ENCODE peak calls at places on chromosomes 12 and 14, in seven cellular contexts. One of them, this sample, is unnamed.

GRCh38 chr12:50988871-50989270 is 36.5 kb downstream of the HIGD1C start:
- DNase-seq in cardiac muscle cell: no peak
- DNase-seq in transverse colon: no peak
- DNase-seq in PC-3: no peak
- DNase-seq in heart right ventricle: no peak
- DNase-seq in Caco-2: no peak
- DNase-seq in tibial artery: no peak
- DNase-seq in this sample: no peak

GRCh38 chr12:90953956-90954421 is 987 bp downstream of the CCER1 start:
- DNase-seq in Caco-2: no peak
- DNase-seq in cardiac muscle cell: peak; percentile 27
- DNase-seq in transverse colon: no peak
- DNase-seq in tibial artery: no peak
- DNase-seq in PC-3: no peak
- DNase-seq in heart right ventricle: peak; percentile 11
- DNase-seq in this sample: no peak

GRCh38 chr12:92961949-92962348 is 32.9 kb upstream of the EEA1 start:
- DNase-seq in transverse colon: no peak
- DNase-seq in PC-3: peak; percentile 34
- DNase-seq in heart right ventricle: no peak
- DNase-seq in tibial artery: no peak
- DNase-seq in cardiac muscle cell: no peak
- DNase-seq in Caco-2: no peak
- DNase-seq in this sample: no peak

GRCh38 chr12:88633312-88633711 is 53.0 kb upstream of the KITLG start:
- DNase-seq in transverse colon: no peak
- DNase-seq in heart right ventricle: no peak
- DNase-seq in tibial artery: no peak
- DNase-seq in cardiac muscle cell: no peak
- DNase-seq in PC-3: peak; percentile 50
- DNase-seq in Caco-2: no peak
- DNase-seq in this sample: no peak

GRCh38 chr12:30923057-30923456 is 3.5 kb upstream of the TSPAN11 start:
- DNase-seq in Caco-2: no peak
- DNase-seq in heart right ventricle: no peak
- DNase-seq in tibial artery: no peak
- DNase-seq in cardiac muscle cell: no peak
- DNase-seq in transverse colon: no peak
- DNase-seq in PC-3: no peak
- DNase-seq in this sample: no peak

GRCh38 chr12:114443607-114444421 is 37.9 kb upstream of the TBX5 start:
- DNase-seq in Caco-2: no peak
- DNase-seq in cardiac muscle cell: no peak
- DNase-seq in tibial artery: no peak
- DNase-seq in PC-3: no peak
- DNase-seq in heart right ventricle: peak; percentile 30
- DNase-seq in transverse colon: no peak
- DNase-seq in this sample: no peak

GRCh38 chr14:101561145-101561896 is at the start of gene DIO3:
- DNase-seq in tibial artery: peak; percentile 78
- DNase-seq in heart right ventricle: no peak
- DNase-seq in cardiac muscle cell: peak; percentile 16
- DNase-seq in transverse colon: peak; percentile 40
- DNase-seq in PC-3: peak; percentile 79
- DNase-seq in Caco-2: peak; percentile 63
- DNase-seq in this sample: no peak

GRCh38 chr12:117583677-117584076 is 222.3 kb upstream of the NOS1 start:
- DNase-seq in tibial artery: no peak
- DNase-seq in cardiac muscle cell: no peak
- DNase-seq in transverse colon: no peak
- DNase-seq in heart right ventricle: no peak
- DNase-seq in Caco-2: no peak
- DNase-seq in PC-3: no peak
- DNase-seq in this sample: no peak

GRCh38 chr14:24481622-24482324 is 26.3 kb downstream of the CMA1 start:
- DNase-seq in tibial artery: no peak
- DNase-seq in PC-3: peak; percentile 46
- DNase-seq in heart right ventricle: peak; percentile 29
- DNase-seq in Caco-2: peak; percentile 87
- DNase-seq in transverse colon: peak; percentile 56
- DNase-seq in cardiac muscle cell: peak; percentile 53
- DNase-seq in this sample: no peak

GRCh38 chr12:2668816-2669215 is 126.0 kb upstream of the FKBP4 start:
- DNase-seq in transverse colon: peak; percentile 4
- DNase-seq in cardiac muscle cell: no peak
- DNase-seq in tibial artery: peak; percentile 43
- DNase-seq in Caco-2: peak; percentile 32
- DNase-seq in PC-3: no peak
- DNase-seq in heart right ventricle: no peak
- DNase-seq in this sample: no peak

GRCh38 chr12:48794870-48795269 is 6.0 kb upstream of the ADCY6 start:
- DNase-seq in tibial artery: no peak
- DNase-seq in transverse colon: no peak
- DNase-seq in cardiac muscle cell: no peak
- DNase-seq in heart right ventricle: no peak
- DNase-seq in Caco-2: peak; percentile 71
- DNase-seq in PC-3: peak; percentile 71
- DNase-seq in this sample: no peak

GRCh38 chr12:105852958-105853357 is 285.8 kb downstream of the NUAK1 start:
- DNase-seq in heart right ventricle: peak; percentile 20
- DNase-seq in Caco-2: no peak
- DNase-seq in tibial artery: no peak
- DNase-seq in cardiac muscle cell: peak; percentile 9
- DNase-seq in PC-3: no peak
- DNase-seq in transverse colon: no peak
- DNase-seq in this sample: no peak

GRCh38 chr12:98238513-98238912 is 276.9 kb upstream of the TMPO start:
- DNase-seq in transverse colon: no peak
- DNase-seq in PC-3: peak; percentile 17
- DNase-seq in Caco-2: no peak
- DNase-seq in tibial artery: no peak
- DNase-seq in heart right ventricle: no peak
- DNase-seq in cardiac muscle cell: peak; percentile 66
- DNase-seq in this sample: no peak

GRCh38 chr12:288687-289086 is 26.1 kb upstream of the SLC6A13 start:
- DNase-seq in cardiac muscle cell: peak; percentile 55
- DNase-seq in transverse colon: no peak
- DNase-seq in heart right ventricle: no peak
- DNase-seq in PC-3: no peak
- DNase-seq in Caco-2: no peak
- DNase-seq in tibial artery: no peak
- DNase-seq in this sample: no peak

GRCh38 chr12:2003676-2004112 is 563 bp downstream of the DCP1B start:
- DNase-seq in transverse colon: no peak
- DNase-seq in Caco-2: no peak
- DNase-seq in tibial artery: no peak
- DNase-seq in heart right ventricle: no peak
- DNase-seq in PC-3: peak; percentile 14
- DNase-seq in cardiac muscle cell: no peak
- DNase-seq in this sample: no peak

GRCh38 chr14:22852599-22852939 is 16.2 kb downstream of the MMP14 start:
- DNase-seq in PC-3: no peak
- DNase-seq in cardiac muscle cell: no peak
- DNase-seq in transverse colon: no peak
- DNase-seq in tibial artery: no peak
- DNase-seq in heart right ventricle: no peak
- DNase-seq in Caco-2: no peak
- DNase-seq in this sample: no peak

GRCh38 chr12:132441871-132442863 is 47.8 kb upstream of the FBRSL1 start:
- DNase-seq in transverse colon: no peak
- DNase-seq in heart right ventricle: no peak
- DNase-seq in tibial artery: no peak
- DNase-seq in cardiac muscle cell: no peak
- DNase-seq in Caco-2: no peak
- DNase-seq in PC-3: no peak
- DNase-seq in this sample: no peak

GRCh38 chr12:116539905-116540482 is 19.2 kb upstream of the MAP1LC3B2 start:
- DNase-seq in Caco-2: no peak
- DNase-seq in heart right ventricle: no peak
- DNase-seq in transverse colon: peak; percentile 38
- DNase-seq in PC-3: peak; percentile 55
- DNase-seq in tibial artery: peak; percentile 67
- DNase-seq in cardiac muscle cell: peak; percentile 70
- DNase-seq in this sample: no peak

GRCh38 chr14:23061995-23062394 is 4.7 kb upstream of the CDH24 start:
- DNase-seq in PC-3: peak; percentile 96
- DNase-seq in tibial artery: peak; percentile 88
- DNase-seq in cardiac muscle cell: peak; percentile 98
- DNase-seq in heart right ventricle: no peak
- DNase-seq in Caco-2: peak; percentile 64
- DNase-seq in transverse colon: peak; percentile 43
- DNase-seq in this sample: no peak

GRCh38 chr12:112183591-112184021 is 58.2 kb downstream of the TRAFD1 start:
- DNase-seq in PC-3: no peak
- DNase-seq in Caco-2: no peak
- DNase-seq in transverse colon: no peak
- DNase-seq in cardiac muscle cell: no peak
- DNase-seq in tibial artery: no peak
- DNase-seq in heart right ventricle: no peak
- DNase-seq in this sample: no peak

GRCh38 chr12:46449856-46450255 is 77.3 kb upstream of the SLC38A2 start:
- DNase-seq in heart right ventricle: no peak
- DNase-seq in Caco-2: no peak
- DNase-seq in PC-3: no peak
- DNase-seq in tibial artery: no peak
- DNase-seq in cardiac muscle cell: no peak
- DNase-seq in transverse colon: no peak
- DNase-seq in this sample: no peak

GRCh38 chr12:102470964-102471363 is 9.4 kb downstream of the IGF1 start:
- DNase-seq in cardiac muscle cell: no peak
- DNase-seq in heart right ventricle: no peak
- DNase-seq in transverse colon: no peak
- DNase-seq in Caco-2: no peak
- DNase-seq in PC-3: no peak
- DNase-seq in tibial artery: no peak
- DNase-seq in this sample: no peak

GRCh38 chr12:40738856-40739255 is 46.6 kb downstream of the CNTN1 start:
- DNase-seq in heart right ventricle: no peak
- DNase-seq in tibial artery: no peak
- DNase-seq in cardiac muscle cell: no peak
- DNase-seq in PC-3: no peak
- DNase-seq in transverse colon: no peak
- DNase-seq in Caco-2: no peak
- DNase-seq in this sample: no peak

GRCh38 chr14:80167793-80168448 is 43.4 kb downstream of the DIO2 start:
- DNase-seq in heart right ventricle: no peak
- DNase-seq in PC-3: no peak
- DNase-seq in cardiac muscle cell: no peak
- DNase-seq in transverse colon: no peak
- DNase-seq in tibial artery: no peak
- DNase-seq in Caco-2: no peak
- DNase-seq in this sample: no peak

GRCh38 chr12:95953000-95953399 is 9.9 kb downstream of the AMDHD1 start:
- DNase-seq in heart right ventricle: no peak
- DNase-seq in PC-3: no peak
- DNase-seq in tibial artery: no peak
- DNase-seq in cardiac muscle cell: peak; percentile 19
- DNase-seq in Caco-2: no peak
- DNase-seq in transverse colon: no peak
- DNase-seq in this sample: no peak
- H3K9me3 ChIP-seq in heart right ventricle: no peaks in the 10 kb centered on the region
- H3K9me3 ChIP-seq in PC-3: no peaks in the 10 kb centered on the region
- H3K9me3 ChIP-seq in tibial artery: no peaks in the 10 kb centered on the region
- H3K9me3 ChIP-seq in cardiac muscle cell: no peaks in the 10 kb centered on the region
- H3K9me3 ChIP-seq in Caco-2: no peaks in the 10 kb centered on the region
- H3K9me3 ChIP-seq in transverse colon: no peaks in the 10 kb centered on the region
- H3K9me3 ChIP-seq in this sample: no peaks in the 10 kb centered on the region

GRCh38 chr14:89592961-89593360 is 175.9 kb upstream of the FOXN3 start:
- DNase-seq in PC-3: no peak
- DNase-seq in heart right ventricle: no peak
- DNase-seq in Caco-2: no peak
- DNase-seq in cardiac muscle cell: no peak
- DNase-seq in tibial artery: no peak
- DNase-seq in transverse colon: no peak
- DNase-seq in this sample: no peak

GRCh38 chr14:89600029-89600428 is 183.0 kb upstream of the FOXN3 start:
- DNase-seq in tibial artery: no peak
- DNase-seq in heart right ventricle: no peak
- DNase-seq in PC-3: no peak
- DNase-seq in cardiac muscle cell: no peak
- DNase-seq in Caco-2: no peak
- DNase-seq in transverse colon: no peak
- DNase-seq in this sample: no peak

GRCh38 chr14:89600950-89601826 is 184.2 kb upstream of the FOXN3 start:
- DNase-seq in cardiac muscle cell: peak; percentile 62
- DNase-seq in transverse colon: no peak
- DNase-seq in PC-3: no peak
- DNase-seq in tibial artery: no peak
- DNase-seq in heart right ventricle: no peak
- DNase-seq in Caco-2: no peak
- DNase-seq in this sample: no peak

GRCh38 chr14:89603938-89604480 is 187.0 kb upstream of the FOXN3 start:
- DNase-seq in Caco-2: no peak
- DNase-seq in cardiac muscle cell: no peak
- DNase-seq in PC-3: no peak
- DNase-seq in tibial artery: no peak
- DNase-seq in transverse colon: no peak
- DNase-seq in heart right ventricle: no peak
- DNase-seq in this sample: no peak

GRCh38 chr14:89598548-89599186 is 181.6 kb upstream of the FOXN3 start:
- DNase-seq in tibial artery: no peak
- DNase-seq in PC-3: no peak
- DNase-seq in Caco-2: no peak
- DNase-seq in heart right ventricle: no peak
- DNase-seq in cardiac muscle cell: no peak
- DNase-seq in transverse colon: no peak
- DNase-seq in this sample: no peak
- H3K9me3 ChIP-seq in tibial artery: no peaks in the 10 kb centered on the region
- H3K9me3 ChIP-seq in PC-3: peaks cover 10% of the 10 kb centered on the region
- H3K9me3 ChIP-seq in Caco-2: peaks cover 23% of the 10 kb centered on the region
- H3K9me3 ChIP-seq in heart right ventricle: no peaks in the 10 kb centered on the region
- H3K9me3 ChIP-seq in cardiac muscle cell: peaks cover 4% of the 10 kb centered on the region
- H3K9me3 ChIP-seq in transverse colon: peaks cover 37% of the 10 kb centered on the region
- H3K9me3 ChIP-seq in this sample: peaks cover 9% of the 10 kb centered on the region

GRCh38 chr12:130958557-130959140 is 4.9 kb downstream of the ADGRD1 start:
- DNase-seq in cardiac muscle cell: no peak
- DNase-seq in tibial artery: no peak
- DNase-seq in Caco-2: no peak
- DNase-seq in PC-3: no peak
- DNase-seq in transverse colon: no peak
- DNase-seq in heart right ventricle: no peak
- DNase-seq in this sample: no peak
- H3K9me3 ChIP-seq in cardiac muscle cell: no peaks in the 10 kb centered on the region
- H3K9me3 ChIP-seq in tibial artery: no peaks in the 10 kb centered on the region
- H3K9me3 ChIP-seq in Caco-2: no peaks in the 10 kb centered on the region
- H3K9me3 ChIP-seq in PC-3: peaks cover 7% of the 10 kb centered on the region
- H3K9me3 ChIP-seq in transverse colon: no peaks in the 10 kb centered on the region
- H3K9me3 ChIP-seq in heart right ventricle: no peaks in the 10 kb centered on the region
- H3K9me3 ChIP-seq in this sample: no peaks in the 10 kb centered on the region

DNA sequence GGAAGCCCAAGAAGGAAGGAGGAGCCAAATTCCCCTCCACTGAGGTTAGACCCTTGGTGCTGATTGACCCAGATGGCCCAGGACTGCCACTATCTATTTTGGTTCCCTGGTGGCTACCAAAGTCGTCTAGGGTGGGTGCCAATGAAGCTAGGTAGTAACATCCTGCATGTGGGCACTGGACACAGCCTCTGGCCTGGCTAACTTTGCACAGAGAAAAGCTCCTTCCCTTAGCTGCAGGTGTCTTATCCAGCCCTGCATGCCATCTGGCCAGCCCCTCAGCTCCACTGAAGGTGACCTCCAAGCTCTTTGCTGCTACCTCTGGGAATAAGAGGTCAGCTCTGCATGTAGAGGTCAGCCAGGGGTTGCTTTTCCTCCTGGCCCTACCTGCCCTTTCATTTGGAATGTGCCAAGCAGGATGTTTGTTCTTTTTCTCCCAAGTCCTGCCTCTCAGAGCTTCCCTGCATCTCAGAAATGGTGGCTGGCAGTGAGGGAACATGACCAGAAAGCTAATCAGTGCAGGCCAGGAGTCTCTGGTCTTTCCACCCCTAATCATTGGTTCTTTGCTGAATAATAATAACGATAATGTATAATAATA is 34.0 kb downstream of the JDP2 start:
- DNase-seq in cardiac muscle cell: no peak
- DNase-seq in Caco-2: peak; percentile 5
- DNase-seq in tibial artery: no peak
- DNase-seq in heart right ventricle: no peak
- DNase-seq in PC-3: no peak
- DNase-seq in transverse colon: no peak
- DNase-seq in this sample: no peak
- H3K9me3 ChIP-seq in cardiac muscle cell: no peaks in the 10 kb centered on the region
- H3K9me3 ChIP-seq in Caco-2: no peaks in the 10 kb centered on the region
- H3K9me3 ChIP-seq in tibial artery: no peaks in the 10 kb centered on the region
- H3K9me3 ChIP-seq in heart right ventricle: no peaks in the 10 kb centered on the region
- H3K9me3 ChIP-seq in PC-3: no peaks in the 10 kb centered on the region
- H3K9me3 ChIP-seq in transverse colon: no peaks in the 10 kb centered on the region
- H3K9me3 ChIP-seq in this sample: no peaks in the 10 kb centered on the region